ENCODE peak calls at places on chromosomes 5 and 9, in eight cellular contexts. One of them, this sample, is unnamed.

GRCh38 chr9:134283111-134283515 is 43.1 kb upstream of the RXRA start:
- DNase-seq in SK-N-SH: no peak
- DNase-seq in stomach: peak; percentile 91
- DNase-seq in sigmoid colon: peak; percentile 96
- DNase-seq in transverse colon: peak; percentile 71
- DNase-seq in K562: no peak
- DNase-seq in esophagus muscularis mucosa: no peak
- DNase-seq in upper lobe of left lung: peak; percentile 49
- DNase-seq in this sample: peak; percentile 89

GRCh38 chr5:169648725-169649124 is 11.7 kb downstream of the DOCK2 start:
- DNase-seq in SK-N-SH: no peak
- DNase-seq in stomach: no peak
- DNase-seq in sigmoid colon: no peak
- DNase-seq in transverse colon: no peak
- DNase-seq in K562: no peak
- DNase-seq in esophagus muscularis mucosa: no peak
- DNase-seq in upper lobe of left lung: no peak
- DNase-seq in this sample: no peak

GRCh38 chr5:54889826-54890225 is 95.6 kb downstream of the ESM1 start:
- DNase-seq in SK-N-SH: no peak
- DNase-seq in stomach: no peak
- DNase-seq in sigmoid colon: no peak
- DNase-seq in transverse colon: no peak
- DNase-seq in K562: no peak
- DNase-seq in esophagus muscularis mucosa: no peak
- DNase-seq in upper lobe of left lung: no peak
- DNase-seq in this sample: no peak

GRCh38 chr5:126920291-126920690 is 110.1 kb downstream of the MARCHF3 start:
- DNase-seq in SK-N-SH: no peak
- DNase-seq in stomach: no peak
- DNase-seq in sigmoid colon: no peak
- DNase-seq in transverse colon: no peak
- DNase-seq in K562: no peak
- DNase-seq in esophagus muscularis mucosa: no peak
- DNase-seq in upper lobe of left lung: no peak
- DNase-seq in this sample: no peak

GRCh38 chr9:81636280-81636653 is 53.1 kb downstream of the TLE1 start:
- DNase-seq in SK-N-SH: no peak
- DNase-seq in stomach: no peak
- DNase-seq in sigmoid colon: no peak
- DNase-seq in transverse colon: no peak
- DNase-seq in K562: no peak
- DNase-seq in esophagus muscularis mucosa: no peak
- DNase-seq in upper lobe of left lung: no peak
- DNase-seq in this sample: no peak

GRCh38 chr5:53482717-53483638 is 2.5 kb downstream of the FST start:
- DNase-seq in SK-N-SH: peak; percentile 26
- DNase-seq in stomach: peak; percentile 41
- DNase-seq in sigmoid colon: peak; percentile 75
- DNase-seq in transverse colon: peak; percentile 24
- DNase-seq in K562: peak; percentile 29
- DNase-seq in esophagus muscularis mucosa: no peak
- DNase-seq in upper lobe of left lung: peak; percentile 29
- DNase-seq in this sample: peak; percentile 69

GRCh38 chr5:128413356-128413755 is 124.7 kb downstream of the FBN2 start:
- DNase-seq in SK-N-SH: no peak
- DNase-seq in stomach: no peak
- DNase-seq in sigmoid colon: no peak
- DNase-seq in transverse colon: no peak
- DNase-seq in K562: no peak
- DNase-seq in esophagus muscularis mucosa: no peak
- DNase-seq in upper lobe of left lung: no peak
- DNase-seq in this sample: no peak

GRCh38 chr9:90741036-90741435 is 60.6 kb upstream of the SYK start:
- DNase-seq in SK-N-SH: no peak
- DNase-seq in stomach: no peak
- DNase-seq in sigmoid colon: no peak
- DNase-seq in transverse colon: no peak
- DNase-seq in K562: no peak
- DNase-seq in esophagus muscularis mucosa: no peak
- DNase-seq in upper lobe of left lung: no peak
- DNase-seq in this sample: no peak

GRCh38 chr9:137411260-137411659 is 11.7 kb downstream of the EXD3 start:
- DNase-seq in SK-N-SH: no peak
- DNase-seq in stomach: no peak
- DNase-seq in sigmoid colon: no peak
- DNase-seq in transverse colon: no peak
- DNase-seq in K562: no peak
- DNase-seq in esophagus muscularis mucosa: no peak
- DNase-seq in upper lobe of left lung: no peak
- DNase-seq in this sample: no peak
- H3K27ac ChIP-seq in SK-N-SH: no peak overlapping the region
- H3K27ac ChIP-seq in stomach: peak overlapping the region; percentile 45
- H3K27ac ChIP-seq in sigmoid colon: peak overlapping the region; percentile 31
- H3K27ac ChIP-seq in transverse colon: peak overlapping the region; percentile 3
- H3K27ac ChIP-seq in K562: peak overlapping the region; percentile 16
- H3K27ac ChIP-seq in esophagus muscularis mucosa: no peak overlapping the region
- H3K27ac ChIP-seq in upper lobe of left lung: peak overlapping the region; percentile 87
- H3K27ac ChIP-seq in this sample: peak overlapping the region; percentile 19

GRCh38 chr5:166188482-166188881 is 2103.0 kb upstream of the WWC1 start:
- DNase-seq in SK-N-SH: no peak
- DNase-seq in stomach: no peak
- DNase-seq in sigmoid colon: no peak
- DNase-seq in transverse colon: no peak
- DNase-seq in K562: no peak
- DNase-seq in esophagus muscularis mucosa: no peak
- DNase-seq in upper lobe of left lung: no peak
- DNase-seq in this sample: no peak

DNA sequence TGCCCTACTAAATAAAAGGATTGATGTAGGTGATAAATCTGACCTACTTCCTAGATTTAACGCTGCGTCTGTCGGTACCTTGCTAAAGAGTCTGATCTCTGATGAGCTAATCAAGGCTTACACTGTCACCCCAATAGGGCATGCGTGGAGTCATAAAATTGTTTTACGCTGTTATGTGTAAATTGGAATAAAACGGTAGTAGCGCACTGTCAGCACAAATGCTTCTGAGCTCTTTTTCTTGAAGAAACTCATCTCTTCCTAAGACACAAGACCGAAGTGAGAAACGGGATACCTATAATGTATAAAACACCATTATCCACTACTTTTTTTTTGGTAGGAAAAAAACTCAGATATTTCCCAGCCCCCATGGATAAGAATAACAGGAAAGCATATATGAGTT is 2106.2 kb upstream of the WWC1 start:
- DNase-seq in SK-N-SH: no peak
- DNase-seq in stomach: no peak
- DNase-seq in sigmoid colon: no peak
- DNase-seq in transverse colon: no peak
- DNase-seq in K562: no peak
- DNase-seq in esophagus muscularis mucosa: no peak
- DNase-seq in upper lobe of left lung: no peak
- DNase-seq in this sample: no peak
- TF ChIP-seq POLR2AphosphoS5 in SK-N-SH: no peak
- TF ChIP-seq POLR2AphosphoS5 in stomach: no peak
- TF ChIP-seq POLR2AphosphoS5 in sigmoid colon: no peak
- TF ChIP-seq POLR2AphosphoS5 in transverse colon: no peak
- TF ChIP-seq POLR2AphosphoS5 in K562: no peak
- TF ChIP-seq POLR2AphosphoS5 in esophagus muscularis mucosa: no peak
- TF ChIP-seq POLR2AphosphoS5 in upper lobe of left lung: no peak
- TF ChIP-seq POLR2AphosphoS5 in this sample: no peak

GRCh38 chr5:31270396-31270795 is 76.9 kb downstream of the CDH6 start:
- DNase-seq in SK-N-SH: peak; percentile 30
- DNase-seq in stomach: no peak
- DNase-seq in sigmoid colon: no peak
- DNase-seq in transverse colon: no peak
- DNase-seq in K562: peak; percentile 39
- DNase-seq in esophagus muscularis mucosa: no peak
- DNase-seq in upper lobe of left lung: no peak
- DNase-seq in this sample: no peak
- TF ChIP-seq EP300 in SK-N-SH: no peak
- TF ChIP-seq EP300 in stomach: no peak
- TF ChIP-seq EP300 in sigmoid colon: no peak
- TF ChIP-seq EP300 in transverse colon: no peak
- TF ChIP-seq EP300 in K562: no peak
- TF ChIP-seq EP300 in esophagus muscularis mucosa: no peak
- TF ChIP-seq EP300 in upper lobe of left lung: no peak
- TF ChIP-seq EP300 in this sample: no peak

GRCh38 chr9:22817181-22817580 is 370.6 kb downstream of the DMRTA1 start:
- DNase-seq in SK-N-SH: no peak
- DNase-seq in stomach: no peak
- DNase-seq in sigmoid colon: no peak
- DNase-seq in transverse colon: no peak
- DNase-seq in K562: no peak
- DNase-seq in esophagus muscularis mucosa: no peak
- DNase-seq in upper lobe of left lung: no peak
- DNase-seq in this sample: no peak
- H3K27ac ChIP-seq in SK-N-SH: no peak overlapping the region
- H3K27ac ChIP-seq in stomach: no peak overlapping the region
- H3K27ac ChIP-seq in sigmoid colon: no peak overlapping the region
- H3K27ac ChIP-seq in transverse colon: no peak overlapping the region
- H3K27ac ChIP-seq in K562: no peak overlapping the region
- H3K27ac ChIP-seq in esophagus muscularis mucosa: no peak overlapping the region
- H3K27ac ChIP-seq in upper lobe of left lung: no peak overlapping the region
- H3K27ac ChIP-seq in this sample: no peak overlapping the region

GRCh38 chr5:400282-401215 is 42.4 kb upstream of the EXOC3 start:
- DNase-seq in SK-N-SH: peak; percentile 2
- DNase-seq in stomach: no peak
- DNase-seq in sigmoid colon: peak; percentile 61
- DNase-seq in transverse colon: no peak
- DNase-seq in K562: no peak
- DNase-seq in esophagus muscularis mucosa: peak; percentile 64
- DNase-seq in upper lobe of left lung: no peak
- DNase-seq in this sample: peak; percentile 66

GRCh38 chr5:404666-405241 is 38.2 kb upstream of the EXOC3 start:
- DNase-seq in SK-N-SH: no peak
- DNase-seq in stomach: no peak
- DNase-seq in sigmoid colon: peak; percentile 29
- DNase-seq in transverse colon: no peak
- DNase-seq in K562: no peak
- DNase-seq in esophagus muscularis mucosa: peak; percentile 83
- DNase-seq in upper lobe of left lung: no peak
- DNase-seq in this sample: peak; percentile 69

GRCh38 chr5:403995-404394 is 39.0 kb upstream of the EXOC3 start:
- DNase-seq in SK-N-SH: no peak
- DNase-seq in stomach: no peak
- DNase-seq in sigmoid colon: peak; percentile 28
- DNase-seq in transverse colon: no peak
- DNase-seq in K562: no peak
- DNase-seq in esophagus muscularis mucosa: peak; percentile 17
- DNase-seq in upper lobe of left lung: no peak
- DNase-seq in this sample: peak; percentile 40

GRCh38 chr5:401216-402034 is 41.6 kb upstream of the EXOC3 start:
- DNase-seq in SK-N-SH: no peak
- DNase-seq in stomach: no peak
- DNase-seq in sigmoid colon: peak; percentile 64
- DNase-seq in transverse colon: no peak
- DNase-seq in K562: no peak
- DNase-seq in esophagus muscularis mucosa: peak; percentile 57
- DNase-seq in upper lobe of left lung: no peak
- DNase-seq in this sample: peak; percentile 77

DNA sequence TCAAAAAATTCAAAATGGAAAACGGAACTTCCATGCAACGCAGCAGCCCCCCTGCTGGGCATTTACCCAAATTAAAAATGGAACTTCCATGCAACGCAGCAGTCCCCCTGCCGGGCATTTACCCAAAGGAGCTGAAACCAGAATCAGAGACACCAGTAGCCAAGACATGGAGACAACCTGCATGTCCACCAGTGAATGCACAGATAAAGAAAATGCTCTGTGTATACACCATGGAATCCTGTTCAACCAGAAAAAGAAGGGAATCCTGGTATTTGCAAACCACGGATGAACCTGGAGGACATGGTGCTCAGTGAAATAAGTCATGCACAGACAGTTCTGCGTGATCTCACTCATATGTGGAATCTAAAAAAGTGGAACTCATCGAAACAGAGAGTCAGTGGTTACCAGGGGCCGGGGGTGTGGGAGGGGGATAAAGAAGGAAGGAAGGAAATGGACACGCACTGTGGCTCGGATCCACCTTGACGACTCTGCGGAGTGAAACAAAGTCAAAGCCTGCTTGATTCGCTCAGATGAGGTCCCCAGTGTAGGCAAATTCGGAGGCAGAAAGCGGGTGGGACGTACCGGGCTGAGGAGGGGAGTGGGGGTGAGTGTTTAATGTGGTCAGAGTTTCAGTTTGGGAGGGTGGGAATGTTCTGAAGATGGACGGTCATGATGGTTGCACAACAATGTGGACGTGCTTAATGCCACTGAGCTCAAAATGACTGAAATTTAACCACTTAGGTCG is 40.2 kb upstream of the EXOC3 start:
- DNase-seq in SK-N-SH: no peak
- DNase-seq in stomach: no peak
- DNase-seq in sigmoid colon: peak; percentile 53
- DNase-seq in transverse colon: no peak
- DNase-seq in K562: no peak
- DNase-seq in esophagus muscularis mucosa: peak; percentile 82
- DNase-seq in upper lobe of left lung: no peak
- DNase-seq in this sample: peak; percentile 61
- TF ChIP-seq POLR2AphosphoS5 in SK-N-SH: no peak
- TF ChIP-seq POLR2AphosphoS5 in stomach: no peak
- TF ChIP-seq POLR2AphosphoS5 in sigmoid colon: no peak
- TF ChIP-seq POLR2AphosphoS5 in transverse colon: no peak
- TF ChIP-seq POLR2AphosphoS5 in K562: no peak
- TF ChIP-seq POLR2AphosphoS5 in esophagus muscularis mucosa: no peak
- TF ChIP-seq POLR2AphosphoS5 in upper lobe of left lung: no peak
- TF ChIP-seq POLR2AphosphoS5 in this sample: no peak

DNA sequence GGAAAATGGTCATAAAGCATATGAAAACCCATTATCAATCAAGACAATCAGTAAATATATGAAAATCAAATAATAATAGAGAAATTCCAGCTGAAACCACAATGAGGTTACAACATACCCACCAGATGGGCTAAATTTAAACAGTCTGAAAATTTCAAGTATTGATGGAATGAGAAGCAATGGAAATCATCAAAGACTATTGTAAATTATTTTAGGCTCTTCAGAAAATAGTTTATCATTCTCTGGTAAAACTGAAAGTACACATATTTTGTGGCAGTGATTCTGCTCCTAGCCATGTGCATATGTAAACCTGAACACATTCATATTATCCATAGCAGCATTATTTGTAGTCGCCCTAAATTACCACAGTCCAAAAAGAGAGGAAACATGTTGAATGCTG is 215.3 kb downstream of the PRELID2 start:
- DNase-seq in SK-N-SH: no peak
- DNase-seq in stomach: no peak
- DNase-seq in sigmoid colon: no peak
- DNase-seq in transverse colon: no peak
- DNase-seq in K562: no peak
- DNase-seq in esophagus muscularis mucosa: no peak
- DNase-seq in upper lobe of left lung: no peak
- DNase-seq in this sample: no peak
- TF ChIP-seq EP300 in SK-N-SH: no peak
- TF ChIP-seq EP300 in stomach: no peak
- TF ChIP-seq EP300 in sigmoid colon: no peak
- TF ChIP-seq EP300 in transverse colon: no peak
- TF ChIP-seq EP300 in K562: no peak
- TF ChIP-seq EP300 in esophagus muscularis mucosa: no peak
- TF ChIP-seq EP300 in upper lobe of left lung: no peak
- TF ChIP-seq EP300 in this sample: no peak